ENCODE peak calls at places on chromosomes 5 and 9, in five cellular contexts. One of them, this sample, is unnamed.

GRCh38 chr5:163408311-163408923 is 29.0 kb upstream of the CCNG1 start:
- DNase-seq in fibroblast of lung: peak; percentile 48
- DNase-seq in neural crest cell: peak; percentile 55
- DNase-seq in lower leg skin: peak; percentile 40
- DNase-seq in AG10803: peak; percentile 67
- DNase-seq in this sample: no peak

GRCh38 chr9:112793213-112793810 is 42.8 kb downstream of the SNX30 start:
- DNase-seq in AG10803: peak; percentile 70
- DNase-seq in lower leg skin: peak; percentile 28
- DNase-seq in neural crest cell: peak; percentile 41
- DNase-seq in fibroblast of lung: peak; percentile 43
- DNase-seq in this sample: no peak

GRCh38 chr9:105296445-105296844 is 52.0 kb downstream of the SLC44A1 start:
- DNase-seq in fibroblast of lung: no peak
- DNase-seq in AG10803: no peak
- DNase-seq in neural crest cell: no peak
- DNase-seq in lower leg skin: no peak
- DNase-seq in this sample: no peak

GRCh38 chr5:14880688-14881087 is 9.1 kb upstream of the ANKH start:
- DNase-seq in AG10803: no peak
- DNase-seq in lower leg skin: no peak
- DNase-seq in neural crest cell: no peak
- DNase-seq in fibroblast of lung: no peak
- DNase-seq in this sample: no peak

GRCh38 chr5:150487199-150488061 is 20.5 kb upstream of the NDST1 start:
- DNase-seq in AG10803: peak; percentile 69
- DNase-seq in lower leg skin: no peak
- DNase-seq in neural crest cell: no peak
- DNase-seq in fibroblast of lung: no peak
- DNase-seq in this sample: no peak

GRCh38 chr5:4206127-4206526 is 610.5 kb downstream of the IRX1 start:
- DNase-seq in lower leg skin: no peak
- DNase-seq in neural crest cell: no peak
- DNase-seq in fibroblast of lung: no peak
- DNase-seq in AG10803: no peak
- DNase-seq in this sample: no peak

GRCh38 chr9:18473551-18474279 is at the start of gene ADAMTSL1:
- DNase-seq in lower leg skin: no peak
- DNase-seq in AG10803: peak; percentile 85
- DNase-seq in neural crest cell: peak; percentile 28
- DNase-seq in fibroblast of lung: peak; percentile 91
- DNase-seq in this sample: no peak

GRCh38 chr5:14665110-14665822 is 748 bp downstream of the OTULIN start:
- DNase-seq in AG10803: no peak
- DNase-seq in lower leg skin: no peak
- DNase-seq in neural crest cell: peak; percentile 14
- DNase-seq in fibroblast of lung: peak; percentile 23
- DNase-seq in this sample: no peak

GRCh38 chr9:131727184-131727785 is 12.6 kb downstream of the RAPGEF1 start:
- DNase-seq in lower leg skin: peak; percentile 54
- DNase-seq in fibroblast of lung: peak; percentile 77
- DNase-seq in neural crest cell: no peak
- DNase-seq in AG10803: peak; percentile 48
- DNase-seq in this sample: no peak

GRCh38 chr5:16994576-16994975 is 58.5 kb upstream of the MYO10 start:
- DNase-seq in neural crest cell: peak; percentile 18
- DNase-seq in AG10803: no peak
- DNase-seq in lower leg skin: no peak
- DNase-seq in fibroblast of lung: no peak
- DNase-seq in this sample: no peak

GRCh38 chr9:79116709-79117108 is 455.1 kb upstream of the TLE4 start:
- DNase-seq in fibroblast of lung: no peak
- DNase-seq in neural crest cell: no peak
- DNase-seq in lower leg skin: no peak
- DNase-seq in AG10803: no peak
- DNase-seq in this sample: no peak

GRCh38 chr5:132260051-132260450 is 2.6 kb downstream of the PDLIM4 start:
- DNase-seq in AG10803: no peak
- DNase-seq in lower leg skin: no peak
- DNase-seq in fibroblast of lung: peak; percentile 82
- DNase-seq in neural crest cell: no peak
- DNase-seq in this sample: no peak

GRCh38 chr9:130779153-130779855 is 55.8 kb upstream of the ABL1 start:
- DNase-seq in AG10803: peak; percentile 37
- DNase-seq in neural crest cell: no peak
- DNase-seq in fibroblast of lung: peak; percentile 62
- DNase-seq in lower leg skin: no peak
- DNase-seq in this sample: no peak

GRCh38 chr9:89497181-89497963 is 541 bp downstream of the SEMA4D start:
- DNase-seq in neural crest cell: peak; percentile 10
- DNase-seq in AG10803: no peak
- DNase-seq in lower leg skin: no peak
- DNase-seq in fibroblast of lung: no peak
- DNase-seq in this sample: no peak

GRCh38 chr5:175870820-175871447 is 444 bp upstream of the CPLX2 start:
- DNase-seq in lower leg skin: no peak
- DNase-seq in neural crest cell: no peak
- DNase-seq in AG10803: no peak
- DNase-seq in fibroblast of lung: no peak
- DNase-seq in this sample: no peak

GRCh38 chr5:87076931-87077330 is 190.8 kb upstream of the RASA1 start:
- DNase-seq in lower leg skin: no peak
- DNase-seq in AG10803: no peak
- DNase-seq in fibroblast of lung: peak; percentile 54
- DNase-seq in neural crest cell: no peak
- DNase-seq in this sample: no peak

DNA sequence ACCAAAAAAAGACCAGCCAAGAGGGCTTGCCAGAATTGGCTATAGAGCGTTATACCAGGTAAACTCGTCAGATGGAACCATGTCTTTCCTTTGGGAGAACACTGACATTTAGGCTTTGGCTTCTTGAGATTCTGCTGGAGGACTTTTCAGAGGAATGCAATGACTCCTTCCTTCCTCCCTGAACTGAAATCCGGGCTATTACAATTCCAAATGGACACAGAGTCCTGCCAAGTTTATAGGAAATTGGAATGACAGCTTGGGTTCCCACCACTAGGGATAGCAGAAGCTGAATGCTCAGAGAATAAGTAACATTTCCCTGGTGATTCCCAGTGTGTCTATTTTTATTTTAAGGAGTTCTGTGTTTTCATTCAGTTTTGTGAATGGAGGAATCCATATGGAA is 143.0 kb downstream of the FGF1 start:
- DNase-seq in neural crest cell: no peak
- DNase-seq in AG10803: peak; percentile 71
- DNase-seq in fibroblast of lung: peak; percentile 37
- DNase-seq in lower leg skin: peak; percentile 35
- DNase-seq in this sample: no peak
- TF ChIP-seq CTCF in neural crest cell: no peak
- TF ChIP-seq CTCF in AG10803: peak; percentile 42
- TF ChIP-seq CTCF in fibroblast of lung: peak; percentile 21
- TF ChIP-seq CTCF in lower leg skin: no peak
- TF ChIP-seq CTCF in this sample: no peak

GRCh38 chr9:80285325-80285724 is 713.6 kb downstream of the TLE4 start:
- DNase-seq in fibroblast of lung: peak; percentile 21
- DNase-seq in AG10803: no peak
- DNase-seq in neural crest cell: no peak
- DNase-seq in lower leg skin: no peak
- DNase-seq in this sample: no peak
- TF ChIP-seq CTCF in fibroblast of lung: peak; percentile 35
- TF ChIP-seq CTCF in AG10803: no peak
- TF ChIP-seq CTCF in neural crest cell: peak; percentile 41
- TF ChIP-seq CTCF in lower leg skin: no peak
- TF ChIP-seq CTCF in this sample: peak; percentile 43

GRCh38 chr5:122581629-122582028 is 193.3 kb upstream of the SNX2 start:
- DNase-seq in neural crest cell: no peak
- DNase-seq in AG10803: no peak
- DNase-seq in lower leg skin: no peak
- DNase-seq in fibroblast of lung: no peak
- DNase-seq in this sample: no peak

GRCh38 chr5:122586351-122586750 is 188.5 kb upstream of the SNX2 start:
- DNase-seq in fibroblast of lung: peak; percentile 64
- DNase-seq in neural crest cell: no peak
- DNase-seq in AG10803: peak; percentile 59
- DNase-seq in lower leg skin: no peak
- DNase-seq in this sample: no peak

GRCh38 chr5:122585111-122585415 is 189.8 kb upstream of the SNX2 start:
- DNase-seq in AG10803: no peak
- DNase-seq in neural crest cell: no peak
- DNase-seq in lower leg skin: no peak
- DNase-seq in fibroblast of lung: no peak
- DNase-seq in this sample: no peak

DNA sequence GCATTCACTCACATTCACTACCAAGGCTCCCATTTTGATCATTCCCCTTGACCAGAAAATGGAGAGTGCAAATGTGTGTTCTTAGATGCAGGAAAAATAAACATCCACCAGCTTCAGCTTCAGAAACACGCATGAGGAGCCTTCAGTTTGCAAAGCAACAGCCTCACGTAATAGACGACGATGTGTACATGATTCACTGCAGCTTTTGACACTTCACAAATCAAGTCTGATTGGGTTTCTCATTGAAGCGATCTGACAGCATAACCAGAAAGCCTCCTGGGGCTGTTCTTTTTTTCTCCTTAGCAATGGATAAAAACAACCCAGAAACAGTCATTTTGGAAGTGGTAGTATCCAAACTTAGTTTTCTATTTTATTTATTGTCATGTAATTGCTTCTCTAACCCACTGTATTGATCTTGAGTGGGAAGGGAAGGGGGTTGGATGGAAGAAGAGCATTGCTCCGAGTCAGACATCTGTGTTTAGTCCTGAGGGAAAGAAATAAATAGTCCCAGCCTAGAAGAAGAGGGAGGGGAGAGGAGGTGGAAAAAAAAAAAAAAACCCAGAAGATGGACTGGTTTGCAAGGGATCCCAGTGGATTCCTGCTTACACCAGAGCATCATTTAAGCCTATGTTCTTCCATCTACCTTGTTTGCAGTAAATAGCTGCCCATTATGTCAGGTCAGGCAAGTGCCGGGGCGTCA is 190.3 kb upstream of the SNX2 start:
- DNase-seq in lower leg skin: no peak
- DNase-seq in AG10803: no peak
- DNase-seq in fibroblast of lung: no peak
- DNase-seq in neural crest cell: no peak
- DNase-seq in this sample: no peak
- TF ChIP-seq CTCF in lower leg skin: no peak
- TF ChIP-seq CTCF in AG10803: no peak
- TF ChIP-seq CTCF in fibroblast of lung: no peak
- TF ChIP-seq CTCF in neural crest cell: no peak
- TF ChIP-seq CTCF in this sample: no peak

GRCh38 chr5:72507360-72508238 is at the start of gene ZNF366:
- DNase-seq in AG10803: no peak
- DNase-seq in lower leg skin: no peak
- DNase-seq in neural crest cell: no peak
- DNase-seq in fibroblast of lung: peak; percentile 70
- DNase-seq in this sample: no peak

GRCh38 chr5:72506150-72506549 is 1.1 kb downstream of the ZNF366 start:
- DNase-seq in neural crest cell: no peak
- DNase-seq in AG10803: no peak
- DNase-seq in fibroblast of lung: no peak
- DNase-seq in lower leg skin: no peak
- DNase-seq in this sample: no peak

GRCh38 chr5:72510610-72511121 is 3.5 kb upstream of the ZNF366 start:
- DNase-seq in AG10803: peak; percentile 87
- DNase-seq in fibroblast of lung: peak; percentile 92
- DNase-seq in lower leg skin: no peak
- DNase-seq in neural crest cell: no peak
- DNase-seq in this sample: no peak

GRCh38 chr5:72509401-72509800 is 2.2 kb upstream of the ZNF366 start:
- DNase-seq in neural crest cell: no peak
- DNase-seq in fibroblast of lung: no peak
- DNase-seq in AG10803: peak; percentile 26
- DNase-seq in lower leg skin: no peak
- DNase-seq in this sample: no peak

DNA sequence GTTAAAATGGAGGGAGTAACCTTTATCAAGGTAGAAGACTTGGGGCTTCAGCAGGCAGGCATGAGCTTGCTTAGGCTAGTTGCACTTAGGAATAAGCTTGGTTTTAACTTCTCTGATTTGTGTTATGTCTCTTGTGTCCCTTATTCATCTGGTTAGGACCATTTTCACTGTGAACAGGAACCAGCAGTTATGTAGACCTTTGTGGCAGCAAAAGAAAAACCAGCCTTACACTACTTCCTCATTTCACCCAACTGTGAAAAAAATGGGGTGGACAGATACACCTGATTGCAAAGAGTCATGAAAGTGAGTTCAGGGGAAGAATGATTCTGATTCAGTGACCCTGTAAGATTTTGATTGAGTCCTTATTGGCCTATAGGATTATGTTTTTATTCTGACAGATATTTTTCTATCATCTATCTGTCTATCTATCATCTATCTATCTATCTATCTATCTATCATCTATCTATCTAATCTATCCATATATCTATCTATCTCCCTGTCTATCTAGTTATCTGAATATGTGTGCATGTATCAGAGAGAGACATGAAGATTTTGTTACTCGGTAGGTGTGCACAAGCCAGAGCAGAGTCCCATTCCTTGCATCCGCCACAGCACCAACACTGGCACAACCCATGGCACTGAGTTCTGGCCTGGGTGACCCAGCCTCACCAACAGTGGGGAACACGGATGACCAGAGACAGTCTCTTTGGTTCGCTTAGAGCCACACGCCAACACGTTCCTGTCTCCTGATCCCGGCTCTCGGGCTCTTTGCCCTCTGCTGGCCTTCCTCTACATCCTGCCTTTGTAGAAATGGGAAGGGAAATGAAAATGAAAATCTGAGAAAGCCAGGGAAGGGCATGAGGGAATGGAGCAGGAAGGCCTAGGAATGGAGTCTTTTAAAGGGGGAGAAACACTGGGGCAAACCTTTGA is 1.3 kb upstream of the ZNF366 start:
- DNase-seq in lower leg skin: no peak
- DNase-seq in AG10803: no peak
- DNase-seq in neural crest cell: no peak
- DNase-seq in fibroblast of lung: no peak
- DNase-seq in this sample: no peak
- TF ChIP-seq CTCF in lower leg skin: no peak
- TF ChIP-seq CTCF in AG10803: no peak
- TF ChIP-seq CTCF in neural crest cell: no peak
- TF ChIP-seq CTCF in fibroblast of lung: no peak
- TF ChIP-seq CTCF in this sample: no peak

DNA sequence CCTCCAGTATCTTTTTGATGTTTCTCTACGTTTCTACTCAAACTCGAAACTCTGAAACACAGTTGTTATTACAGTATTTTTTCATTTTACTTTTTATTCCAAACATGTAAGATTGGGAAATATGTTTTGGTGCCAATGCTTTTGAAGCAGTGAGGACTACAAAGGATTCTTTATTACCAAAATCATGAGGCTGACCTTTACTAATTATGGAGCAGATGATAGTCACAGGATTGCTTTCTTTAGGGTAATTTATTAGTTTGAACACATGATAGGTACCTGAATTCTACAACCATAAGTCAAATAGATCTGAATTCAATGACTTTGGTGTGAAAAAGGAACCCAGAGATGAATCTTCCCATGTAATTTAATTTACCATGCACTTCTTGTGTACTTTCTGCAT is 2015.1 kb upstream of the C9orf72 start:
- DNase-seq in lower leg skin: no peak
- DNase-seq in fibroblast of lung: no peak
- DNase-seq in AG10803: no peak
- DNase-seq in neural crest cell: no peak
- DNase-seq in this sample: no peak
- TF ChIP-seq CTCF in lower leg skin: no peak
- TF ChIP-seq CTCF in fibroblast of lung: no peak
- TF ChIP-seq CTCF in AG10803: no peak
- TF ChIP-seq CTCF in neural crest cell: no peak
- TF ChIP-seq CTCF in this sample: no peak

GRCh38 chr5:146906803-146907202 is 28.2 kb upstream of the PPP2R2B start:
- DNase-seq in fibroblast of lung: peak; percentile 75
- DNase-seq in AG10803: no peak
- DNase-seq in lower leg skin: no peak
- DNase-seq in neural crest cell: peak; percentile 10
- DNase-seq in this sample: no peak
- TF ChIP-seq CTCF in fibroblast of lung: no peak
- TF ChIP-seq CTCF in AG10803: no peak
- TF ChIP-seq CTCF in lower leg skin: no peak
- TF ChIP-seq CTCF in neural crest cell: peak; percentile 25
- TF ChIP-seq CTCF in this sample: no peak